ENCODE peak calls at places on chromosomes 12 and 14, in five cellular contexts. One of them, this sample, is unnamed.
A peak's percentile ranks its signal among the peaks of the same experiment; 100 is the strongest.

GRCh38 chr14:90660865-90661570 is 155.2 kb downstream of the TTC7B start:
- DNase-seq in Panc1: no peak
- DNase-seq in IMR-90: no peak
- DNase-seq in brain microvascular endothelial cell: no peak
- DNase-seq in left lung: peak; percentile 85
- DNase-seq in this sample: no peak

GRCh38 chr12:8829621-8830020 is 7.2 kb downstream of the A2ML1 start:
- DNase-seq in Panc1: no peak
- DNase-seq in IMR-90: no peak
- DNase-seq in brain microvascular endothelial cell: no peak
- DNase-seq in left lung: no peak
- DNase-seq in this sample: no peak

GRCh38 chr12:74365178-74365964 is 172.3 kb upstream of the ATXN7L3B start:
- DNase-seq in Panc1: peak; percentile 7
- DNase-seq in IMR-90: peak; percentile 33
- DNase-seq in brain microvascular endothelial cell: peak; percentile 43
- DNase-seq in left lung: no peak
- DNase-seq in this sample: peak; percentile 10

GRCh38 chr12:51593539-51593938 is 2.5 kb downstream of the SCN8A start:
- DNase-seq in Panc1: no peak
- DNase-seq in IMR-90: peak; percentile 79
- DNase-seq in brain microvascular endothelial cell: peak; percentile 64
- DNase-seq in left lung: no peak
- DNase-seq in this sample: peak; percentile 74

GRCh38 chr12:105264771-105265170 is 28.8 kb upstream of the APPL2 start:
- DNase-seq in Panc1: no peak
- DNase-seq in IMR-90: no peak
- DNase-seq in brain microvascular endothelial cell: no peak
- DNase-seq in left lung: no peak
- DNase-seq in this sample: no peak

GRCh38 chr14:95065411-95065810 is 91.9 kb downstream of the DICER1 start:
- DNase-seq in Panc1: no peak
- DNase-seq in IMR-90: no peak
- DNase-seq in brain microvascular endothelial cell: no peak
- DNase-seq in left lung: no peak
- DNase-seq in this sample: no peak

GRCh38 chr12:26274441-26275312 is 79.3 kb downstream of the SSPN start:
- DNase-seq in Panc1: peak; percentile 100
- DNase-seq in IMR-90: peak; percentile 100
- DNase-seq in brain microvascular endothelial cell: peak; percentile 99
- DNase-seq in left lung: peak; percentile 87
- DNase-seq in this sample: peak; percentile 92

GRCh38 chr12:21615441-21615840 is 10.8 kb upstream of the GYS2 start:
- DNase-seq in Panc1: no peak
- DNase-seq in IMR-90: no peak
- DNase-seq in brain microvascular endothelial cell: peak; percentile 14
- DNase-seq in left lung: no peak
- DNase-seq in this sample: no peak

GRCh38 chr12:109449845-109450532 is 27.1 kb downstream of the KCTD10 start:
- DNase-seq in Panc1: no peak
- DNase-seq in IMR-90: no peak
- DNase-seq in brain microvascular endothelial cell: no peak
- DNase-seq in left lung: no peak
- DNase-seq in this sample: no peak

GRCh38 chr14:53793790-53794560 is 162.7 kb downstream of the BMP4 start:
- DNase-seq in Panc1: no peak
- DNase-seq in IMR-90: no peak
- DNase-seq in brain microvascular endothelial cell: no peak
- DNase-seq in left lung: no peak
- DNase-seq in this sample: no peak

GRCh38 chr12:46364777-46365580 is 7.6 kb downstream of the SLC38A2 start:
- DNase-seq in Panc1: no peak
- DNase-seq in IMR-90: peak; percentile 85
- DNase-seq in brain microvascular endothelial cell: peak; percentile 82
- DNase-seq in left lung: no peak
- DNase-seq in this sample: peak; percentile 42

GRCh38 chr12:64404470-64405446 is 566 bp downstream of the XPOT start:
- DNase-seq in Panc1: no peak
- DNase-seq in IMR-90: peak; percentile 91
- DNase-seq in brain microvascular endothelial cell: peak; percentile 80
- DNase-seq in left lung: peak; percentile 89
- DNase-seq in this sample: peak; percentile 82

GRCh38 chr12:64411427-64411826 is 7.2 kb downstream of the XPOT start:
- DNase-seq in Panc1: no peak
- DNase-seq in IMR-90: no peak
- DNase-seq in brain microvascular endothelial cell: no peak
- DNase-seq in left lung: no peak
- DNase-seq in this sample: no peak

GRCh38 chr12:64403708-64404469 is at the start of gene XPOT:
- DNase-seq in Panc1: peak; percentile 82
- DNase-seq in IMR-90: peak; percentile 98
- DNase-seq in brain microvascular endothelial cell: peak; percentile 95
- DNase-seq in left lung: peak; percentile 99
- DNase-seq in this sample: peak; percentile 98

GRCh38 chr12:64412458-64412857 is 8.3 kb downstream of the XPOT start:
- DNase-seq in Panc1: no peak
- DNase-seq in IMR-90: no peak
- DNase-seq in brain microvascular endothelial cell: no peak
- DNase-seq in left lung: no peak
- DNase-seq in this sample: no peak

DNA sequence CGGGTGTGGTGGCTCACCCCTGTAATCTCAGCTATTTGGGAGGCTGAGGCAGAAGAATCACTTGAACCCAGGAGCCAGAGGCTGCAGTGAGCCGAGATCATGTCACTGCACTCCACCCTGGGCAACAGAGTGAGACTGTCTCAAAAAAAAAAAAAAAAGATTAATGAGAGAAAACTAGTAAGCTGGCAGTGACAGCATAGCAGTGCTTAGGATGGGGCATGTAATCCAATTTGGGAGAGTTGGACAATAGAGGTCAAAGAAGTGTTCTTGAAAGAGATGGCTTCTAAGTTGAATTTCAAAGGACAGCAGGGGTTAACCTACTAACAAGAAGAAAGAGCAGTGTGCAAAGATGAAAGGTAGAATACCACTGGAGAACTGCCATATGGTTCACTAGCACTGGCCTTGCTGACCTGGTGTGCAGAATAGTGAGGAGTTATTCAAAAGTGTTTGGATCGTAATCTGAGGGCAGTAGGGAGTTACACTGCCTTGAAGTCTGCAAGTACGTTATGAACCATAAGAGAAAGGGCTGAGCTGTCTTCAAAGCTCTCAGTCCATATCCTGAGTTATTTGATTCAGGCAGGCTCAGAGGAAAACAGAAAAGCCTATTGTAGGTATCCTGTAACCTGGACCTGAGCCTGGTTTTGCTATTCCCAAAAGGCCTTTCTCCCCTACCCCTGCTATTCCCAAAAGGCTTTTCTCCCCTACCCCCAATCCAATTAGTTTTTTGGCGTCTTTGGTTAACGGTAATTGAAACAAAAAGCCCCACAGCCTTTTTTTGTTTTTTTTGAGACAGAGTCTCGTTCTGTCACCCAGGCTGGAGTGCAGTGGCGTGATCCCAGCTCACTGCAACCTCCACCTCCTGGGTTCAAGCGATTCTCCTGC is 3.4 kb downstream of the XPOT start:
- DNase-seq in Panc1: no peak
- DNase-seq in IMR-90: no peak
- DNase-seq in brain microvascular endothelial cell: no peak
- DNase-seq in left lung: no peak
- DNase-seq in this sample: no peak
- H3K27ac ChIP-seq in Panc1: peak overlapping the region; percentile 25
- H3K27ac ChIP-seq in IMR-90: no peak overlapping the region
- H3K27ac ChIP-seq in brain microvascular endothelial cell: no peak overlapping the region
- H3K27ac ChIP-seq in left lung: no peak overlapping the region
- H3K27ac ChIP-seq in this sample: no peak overlapping the region

GRCh38 chr12:75705749-75706719 is 194.6 kb upstream of the KRR1 start:
- DNase-seq in Panc1: no peak
- DNase-seq in IMR-90: peak; percentile 100
- DNase-seq in brain microvascular endothelial cell: peak; percentile 96
- DNase-seq in left lung: no peak
- DNase-seq in this sample: peak; percentile 39
- TF ChIP-seq CTCF in Panc1: no peak
- TF ChIP-seq CTCF in IMR-90: no peak
- TF ChIP-seq CTCF in brain microvascular endothelial cell: no peak
- TF ChIP-seq CTCF in left lung: no peak
- TF ChIP-seq CTCF in this sample: no peak

GRCh38 chr12:14896477-14897184 is 11.0 kb upstream of the MGP start:
- DNase-seq in Panc1: no peak
- DNase-seq in IMR-90: peak; percentile 79
- DNase-seq in brain microvascular endothelial cell: peak; percentile 74
- DNase-seq in left lung: no peak
- DNase-seq in this sample: peak; percentile 27

GRCh38 chr12:14903386-14904098 is 17.9 kb upstream of the MGP start:
- DNase-seq in Panc1: no peak
- DNase-seq in IMR-90: no peak
- DNase-seq in brain microvascular endothelial cell: no peak
- DNase-seq in left lung: no peak
- DNase-seq in this sample: no peak

GRCh38 chr12:14902465-14902864 is 16.8 kb upstream of the MGP start:
- DNase-seq in Panc1: no peak
- DNase-seq in IMR-90: peak; percentile 8
- DNase-seq in brain microvascular endothelial cell: no peak
- DNase-seq in left lung: no peak
- DNase-seq in this sample: no peak

GRCh38 chr12:14901228-14901562 is 15.5 kb upstream of the MGP start:
- DNase-seq in Panc1: no peak
- DNase-seq in IMR-90: no peak
- DNase-seq in brain microvascular endothelial cell: no peak
- DNase-seq in left lung: no peak
- DNase-seq in this sample: no peak

GRCh38 chr12:14900521-14901227 is 15.0 kb upstream of the MGP start:
- DNase-seq in Panc1: no peak
- DNase-seq in IMR-90: no peak
- DNase-seq in brain microvascular endothelial cell: no peak
- DNase-seq in left lung: no peak
- DNase-seq in this sample: no peak
- H3K27ac ChIP-seq in Panc1: no peak overlapping the region
- H3K27ac ChIP-seq in IMR-90: no peak overlapping the region
- H3K27ac ChIP-seq in brain microvascular endothelial cell: no peak overlapping the region
- H3K27ac ChIP-seq in left lung: no peak overlapping the region
- H3K27ac ChIP-seq in this sample: no peak overlapping the region

GRCh38 chr12:111296906-111297463 is 71.9 kb downstream of the PHETA1 start:
- DNase-seq in Panc1: no peak
- DNase-seq in IMR-90: no peak
- DNase-seq in brain microvascular endothelial cell: no peak
- DNase-seq in left lung: no peak
- DNase-seq in this sample: no peak
- TF ChIP-seq CTCF in Panc1: no peak
- TF ChIP-seq CTCF in IMR-90: no peak
- TF ChIP-seq CTCF in brain microvascular endothelial cell: no peak
- TF ChIP-seq CTCF in left lung: no peak
- TF ChIP-seq CTCF in this sample: no peak

GRCh38 chr14:52693004-52693403 is 2.4 kb downstream of the ERO1A start:
- DNase-seq in Panc1: no peak
- DNase-seq in IMR-90: no peak
- DNase-seq in brain microvascular endothelial cell: no peak
- DNase-seq in left lung: no peak
- DNase-seq in this sample: no peak

GRCh38 chr14:52694761-52695480 is 437 bp downstream of the ERO1A start:
- DNase-seq in Panc1: no peak
- DNase-seq in IMR-90: peak; percentile 49
- DNase-seq in brain microvascular endothelial cell: peak; percentile 16
- DNase-seq in left lung: peak; percentile 85
- DNase-seq in this sample: peak; percentile 49

GRCh38 chr14:52695481-52696091 is at the start of gene ERO1A:
- DNase-seq in Panc1: no peak
- DNase-seq in IMR-90: peak; percentile 83
- DNase-seq in brain microvascular endothelial cell: peak; percentile 69
- DNase-seq in left lung: peak; percentile 97
- DNase-seq in this sample: peak; percentile 93

GRCh38 chr14:52692248-52692962 is 3.0 kb downstream of the ERO1A start:
- DNase-seq in Panc1: no peak
- DNase-seq in IMR-90: peak; percentile 75
- DNase-seq in brain microvascular endothelial cell: no peak
- DNase-seq in left lung: no peak
- DNase-seq in this sample: no peak

DNA sequence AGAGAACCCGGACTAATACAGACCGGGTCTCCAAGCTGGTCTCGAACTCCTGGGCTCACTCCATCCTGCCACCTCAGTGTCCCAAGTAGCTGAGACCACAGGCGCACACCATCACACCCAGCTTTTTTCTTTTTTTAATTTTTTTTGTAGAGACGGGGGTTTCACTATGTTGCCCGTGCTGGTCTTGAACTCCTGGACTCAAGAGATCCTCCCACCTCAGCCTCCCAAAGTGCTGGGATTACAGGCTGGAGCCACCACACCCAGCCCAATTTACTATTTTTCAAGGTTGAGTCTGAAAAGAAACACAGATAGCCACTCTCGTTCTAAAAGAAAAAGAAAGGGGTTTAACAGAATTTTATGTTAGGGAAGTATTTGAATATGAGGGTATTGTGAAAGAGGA is 1.8 kb downstream of the ERO1A start:
- DNase-seq in Panc1: no peak
- DNase-seq in IMR-90: no peak
- DNase-seq in brain microvascular endothelial cell: no peak
- DNase-seq in left lung: no peak
- DNase-seq in this sample: no peak
- H3K27ac ChIP-seq in Panc1: peak overlapping the region; percentile 82
- H3K27ac ChIP-seq in IMR-90: no peak overlapping the region
- H3K27ac ChIP-seq in brain microvascular endothelial cell: no peak overlapping the region
- H3K27ac ChIP-seq in left lung: peak overlapping the region; percentile 99
- H3K27ac ChIP-seq in this sample: peak overlapping the region; percentile 98

GRCh38 chr14:69634871-69635270 is 23.5 kb downstream of the SUSD6 start:
- DNase-seq in Panc1: no peak
- DNase-seq in IMR-90: no peak
- DNase-seq in brain microvascular endothelial cell: no peak
- DNase-seq in left lung: no peak
- DNase-seq in this sample: no peak
- TF ChIP-seq CTCF in Panc1: no peak
- TF ChIP-seq CTCF in IMR-90: no peak
- TF ChIP-seq CTCF in brain microvascular endothelial cell: no peak
- TF ChIP-seq CTCF in left lung: no peak
- TF ChIP-seq CTCF in this sample: no peak

GRCh38 chr12:19211802-19212201 is 82.3 kb downstream of the PLEKHA5 start:
- DNase-seq in Panc1: no peak
- DNase-seq in IMR-90: no peak
- DNase-seq in brain microvascular endothelial cell: no peak
- DNase-seq in left lung: no peak
- DNase-seq in this sample: no peak
- H3K27ac ChIP-seq in Panc1: no peak overlapping the region
- H3K27ac ChIP-seq in IMR-90: no peak overlapping the region
- H3K27ac ChIP-seq in brain microvascular endothelial cell: no peak overlapping the region
- H3K27ac ChIP-seq in left lung: no peak overlapping the region
- H3K27ac ChIP-seq in this sample: no peak overlapping the region